ENCODE peak calls at places on chromosomes 12 and 14, in four cellular contexts. P is tibial artery, W is fibroblast of lung, I is bronchial epithelial cell. D is an unnamed sample.
A peak's percentile ranks its signal among the peaks of the same experiment; 100 is the strongest.

GRCh38 chr14:65206448-65207096 is 104.3 kb upstream of the MAX start:
- DNase-seq in W (peak; percentile 54), P (no peak), I (peak; percentile 85), D (peak; percentile 37)

GRCh38 chr14:100193417-100194357 is 34.2 kb upstream of the DEGS2 start:
- DNase-seq in P (no peak), I (no peak), W (no peak), D (no peak)

GRCh38 chr12:47236109-47236714 is 156.5 kb upstream of the AMIGO2 start:
- DNase-seq in W (peak; percentile 79), P (no peak), I (peak; percentile 90), D (peak; percentile 52)

GRCh38 chr12:113097716-113098427 is 37.7 kb downstream of the RASAL1 start:
- DNase-seq in P (no peak), I (no peak), W (no peak), D (no peak)

GRCh38 chr12:32809196-32809595 is 53.5 kb upstream of the YARS2 start:
- DNase-seq in I (no peak), P (no peak), W (no peak), D (no peak)

GRCh38 chr12:98243190-98243589 is 272.2 kb upstream of the TMPO start:
- DNase-seq in P (no peak), I (no peak), W (no peak), D (no peak)

GRCh38 chr12:32298917-32299316 is 100.4 kb upstream of the FGD4 start:
- DNase-seq in I (no peak), P (no peak), W (no peak), D (no peak)

GRCh38 chr12:91887957-91888356 is 257.7 kb downstream of the BTG1 start:
- DNase-seq in I (no peak), P (no peak), W (no peak), D (no peak)

GRCh38 chr12:128969480-128970055 is 116.3 kb downstream of the GLT1D1 start:
- DNase-seq in I (no peak), P (no peak), W (no peak), D (no peak)

GRCh38 chr12:97781342-97781741 is 318.7 kb downstream of the RMST start:
- DNase-seq in P (no peak), I (no peak), W (no peak), D (no peak)

GRCh38 chr12:62640910-62641448 is 174.4 kb downstream of the MON2 start:
- DNase-seq in P (no peak), W (peak; percentile 24), I (no peak), D (no peak)

GRCh38 chr14:64464695-64465094 is 604 bp upstream of the AKAP5 start:
- DNase-seq in P (no peak), I (no peak), W (no peak), D (no peak)

GRCh38 chr14:90301580-90302181 is 30.1 kb downstream of the NRDE2 start:
- DNase-seq in P (no peak), I (peak; percentile 59), W (peak; percentile 83), D (peak; percentile 38)
- H3K4me3 ChIP-seq in P (no peak overlapping the region), I (no peak overlapping the region), W (no peak overlapping the region), D (no peak overlapping the region)

GRCh38 chr12:44246481-44247105 is 410.7 kb downstream of the TMEM117 start:
- DNase-seq in W (no peak), I (no peak), P (no peak), D (no peak)

GRCh38 chr12:44245932-44246331 is 410.1 kb downstream of the TMEM117 start:
- DNase-seq in W (no peak), P (no peak), I (no peak), D (no peak)

GRCh38 chr12:44248436-44248835 is 412.6 kb downstream of the TMEM117 start:
- DNase-seq in I (no peak), W (no peak), P (no peak), D (no peak)

GRCh38 chr12:44253338-44253856 is 417.5 kb downstream of the TMEM117 start:
- DNase-seq in I (no peak), P (no peak), W (no peak), D (no peak)

GRCh38 chr12:44247588-44247987 is 411.7 kb downstream of the TMEM117 start:
- DNase-seq in W (no peak), I (no peak), P (no peak), D (no peak)
- TF ChIP-seq CTCF in W (no peak), I (no peak), P (no peak), D (no peak)

GRCh38 chr14:58296731-58297130 is 1.6 kb upstream of the ARID4A start:
- DNase-seq in W (no peak), I (peak; percentile 48), P (no peak), D (no peak)
- H3K4me3 ChIP-seq in W (peak overlapping the region; percentile 100), I (peak overlapping the region; percentile 61), P (peak overlapping the region; percentile 78), D (peak overlapping the region; percentile 91)

DNA sequence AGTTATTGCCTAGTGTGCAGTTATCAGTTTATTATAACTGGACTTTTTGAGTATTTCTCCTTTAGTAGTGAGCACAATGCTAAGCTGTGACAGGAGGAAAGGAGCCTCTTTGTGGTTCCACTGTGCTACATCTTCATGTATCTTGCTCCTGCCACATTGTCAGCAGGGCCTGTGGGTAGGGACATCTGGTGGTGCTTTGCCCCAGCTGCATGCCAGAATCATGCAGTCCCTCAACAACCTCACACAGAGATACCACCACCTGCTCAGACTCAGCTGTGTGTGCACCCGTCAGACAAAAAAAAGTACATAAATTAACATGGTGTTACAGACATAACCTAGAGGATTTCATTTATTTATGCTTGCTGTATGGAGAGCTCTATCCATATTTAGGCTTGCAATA is 51.1 kb downstream of the MIS18BP1 start:
- DNase-seq in I (no peak), W (peak; percentile 21), P (no peak), D (no peak)
- TF ChIP-seq CTCF in I (peak; percentile 33), W (no peak), P (no peak), D (peak; percentile 36)

GRCh38 chr14:55302770-55303472 is 31.7 kb downstream of the FBXO34 start:
- DNase-seq in P (no peak), W (no peak), I (peak; percentile 46), D (no peak)
- H3K4me3 ChIP-seq in P (no peak overlapping the region), W (no peak overlapping the region), I (no peak overlapping the region), D (no peak overlapping the region)

DNA sequence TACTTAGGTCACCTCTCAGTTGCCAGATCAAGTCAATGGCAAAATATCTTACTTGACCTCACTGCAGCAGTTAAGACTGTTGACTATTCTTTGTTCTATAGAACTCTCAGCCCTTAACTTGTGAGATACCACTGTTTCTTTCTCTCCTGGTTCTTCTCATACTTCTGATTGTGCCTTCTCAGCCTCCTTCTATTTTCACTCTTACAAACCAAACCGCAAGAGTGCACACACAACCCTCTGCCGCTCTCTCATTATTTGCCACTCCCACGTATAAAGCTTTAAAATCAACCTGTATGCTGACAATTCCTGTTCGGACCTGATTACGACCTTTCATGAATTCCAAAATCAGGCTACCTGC is 4.5 kb downstream of the E2F7 start:
- DNase-seq in P (no peak), I (no peak), W (no peak), D (no peak)
- TF ChIP-seq CTCF in P (no peak), I (no peak), W (no peak), D (no peak)

DNA sequence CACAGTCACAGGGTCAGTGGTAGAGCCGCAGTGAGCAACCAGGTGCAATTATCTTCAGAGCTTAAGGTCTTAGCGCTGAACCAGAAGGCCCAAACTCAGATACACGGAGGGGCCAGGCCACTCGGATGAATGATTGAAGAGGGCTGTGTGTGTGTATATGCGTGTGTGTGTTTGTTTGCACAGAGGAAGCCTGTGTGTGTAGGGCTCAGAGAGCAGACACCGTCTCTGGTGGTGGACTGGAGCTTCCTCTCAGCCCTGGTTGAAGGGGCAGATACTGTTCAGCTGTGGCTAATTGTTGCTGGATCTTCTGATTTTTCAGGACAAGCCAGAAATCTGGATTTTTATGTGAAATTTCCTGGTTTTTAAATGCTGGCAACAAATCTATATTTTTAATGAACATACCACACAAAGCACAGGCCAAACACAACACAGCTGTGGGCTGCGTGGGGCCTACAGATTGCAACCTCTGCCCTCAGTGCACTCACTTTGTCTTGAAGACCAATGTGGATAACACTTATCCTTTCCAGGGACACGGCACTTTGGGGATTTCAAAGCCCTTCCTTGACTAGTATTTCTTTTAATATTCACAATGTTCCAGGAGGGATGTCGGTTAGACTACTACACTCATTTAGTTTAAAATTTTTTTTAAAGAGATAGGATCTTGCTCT is 94.4 kb upstream of the NRXN3 start:
- DNase-seq in W (no peak), I (no peak), P (no peak), D (no peak)
- H3K4me3 ChIP-seq in W (no peak overlapping the region), I (no peak overlapping the region), P (no peak overlapping the region), D (no peak overlapping the region)

D was measured in AG04449.